ENCODE peak calls at places on chromosomes 4 and X, in five cellular contexts. R, W, U, Z and X are unnamed samples.

GRCh38 chr4:102527695-102528094 is 26.5 kb downstream of the NFKB1 start:
- DNase-seq in R (no peak), W (no peak), U (no peak), Z (no peak), X (no peak)

GRCh38 chr4:165518658-165519057 is 139.8 kb downstream of the CPE start:
- DNase-seq in R (no peak), W (no peak), U (no peak), Z (no peak), X (no peak)

GRCh38 chr4:6104541-6105130 is 86.4 kb upstream of the C4orf50 start:
- DNase-seq in R (no peak), W (no peak), U (no peak), Z (no peak), X (peak; percentile 56)

GRCh38 chr4:5804656-5805055 is 88.2 kb downstream of the CRMP1 start:
- DNase-seq in R (no peak), W (no peak), U (no peak), Z (no peak), X (no peak)

GRCh38 chrX:54288277-54288676 is 69.6 kb downstream of the WNK3 start:
- DNase-seq in R (no peak), W (no peak), U (no peak), Z (no peak), X (no peak)

GRCh38 chrX:9884031-9884779 is 83.0 kb upstream of the CLDN34 start:
- DNase-seq in R (no peak), W (no peak), U (no peak), Z (no peak), X (no peak)

GRCh38 chr4:69697536-69697935 is 44.5 kb upstream of the UGT2A1 start:
- DNase-seq in R (no peak), W (no peak), U (no peak), Z (no peak), X (no peak)

GRCh38 chr4:86640469-86640868 is 46.4 kb downstream of the PTPN13 start:
- DNase-seq in R (no peak), W (no peak), U (no peak), Z (no peak), X (no peak)

GRCh38 chr4:80489798-80490197 is 154.3 kb downstream of the CFAP299 start:
- DNase-seq in R (no peak), W (no peak), U (no peak), Z (no peak), X (no peak)

GRCh38 chr4:138078264-138078663 is 163.9 kb downstream of the SLC7A11 start:
- DNase-seq in R (no peak), W (no peak), U (no peak), Z (no peak), X (no peak)

GRCh38 chrX:134418317-134419113 is 41.5 kb upstream of the HPRT1 start:
- DNase-seq in R (no peak), W (no peak), U (no peak), Z (no peak), X (no peak)

GRCh38 chr4:98162696-98163095 is 19.4 kb upstream of the STPG2 start:
- DNase-seq in R (no peak), W (no peak), U (no peak), Z (no peak), X (no peak)

GRCh38 chr4:108350332-108350731 is 181.6 kb upstream of the LEF1 start:
- DNase-seq in R (no peak), W (no peak), U (peak; percentile 73), Z (peak; percentile 44), X (no peak)

GRCh38 chrX:15600071-15600470 is 689 bp downstream of the ACE2 start:
- DNase-seq in R (no peak), W (no peak), U (no peak), Z (peak; percentile 15), X (no peak)

GRCh38 chr4:22072726-22073125 is 124.2 kb upstream of the KCNIP4 start:
- DNase-seq in R (no peak), W (no peak), U (no peak), Z (no peak), X (no peak)

GRCh38 chr4:168713193-168713592 is 216.3 kb downstream of the PALLD start:
- DNase-seq in R (no peak), W (no peak), U (no peak), Z (no peak), X (no peak)

GRCh38 chrX:70422886-70423336 is at the start of gene GDPD2:
- DNase-seq in R (no peak), W (no peak), U (no peak), Z (peak; percentile 89), X (no peak)

GRCh38 chr4:70508801-70509200 is 9.6 kb upstream of the AMTN start:
- DNase-seq in R (no peak), W (no peak), U (no peak), Z (no peak), X (no peak)

GRCh38 chrX:44244008-44244407 is 99.5 kb downstream of the EFHC2 start:
- DNase-seq in R (no peak), W (no peak), U (no peak), Z (peak; percentile 28), X (no peak)

GRCh38 chrX:49184294-49185061 is 1.7 kb downstream of the PRICKLE3 start:
- DNase-seq in R (peak; percentile 69), W (peak; percentile 92), U (peak; percentile 92), Z (peak; percentile 97), X (peak; percentile 95)

GRCh38 chrX:49187526-49187925 is 1.4 kb upstream of the PRICKLE3 start:
- DNase-seq in R (no peak), W (no peak), U (no peak), Z (peak; percentile 38), X (no peak)

GRCh38 chrX:49185062-49185394 is 1.1 kb downstream of the PRICKLE3 start:
- DNase-seq in R (no peak), W (no peak), U (no peak), Z (no peak), X (no peak)

GRCh38 chrX:49187028-49187394 is 838 bp upstream of the PRICKLE3 start:
- DNase-seq in R (no peak), W (no peak), U (no peak), Z (no peak), X (no peak)

GRCh38 chrX:49186125-49187027 is at the start of gene PRICKLE3:
- DNase-seq in R (peak; percentile 60), W (peak; percentile 82), U (peak; percentile 96), Z (peak; percentile 87), X (peak; percentile 89)
- H3K4me3 ChIP-seq in R (peak within 1 kb of the TSS; percentile 63), W (peak within 1 kb of the TSS; percentile 58), U (peak within 1 kb of the TSS; percentile 22), Z (peak within 1 kb of the TSS; percentile 55), X (peak within 1 kb of the TSS; percentile 56)

DNA sequence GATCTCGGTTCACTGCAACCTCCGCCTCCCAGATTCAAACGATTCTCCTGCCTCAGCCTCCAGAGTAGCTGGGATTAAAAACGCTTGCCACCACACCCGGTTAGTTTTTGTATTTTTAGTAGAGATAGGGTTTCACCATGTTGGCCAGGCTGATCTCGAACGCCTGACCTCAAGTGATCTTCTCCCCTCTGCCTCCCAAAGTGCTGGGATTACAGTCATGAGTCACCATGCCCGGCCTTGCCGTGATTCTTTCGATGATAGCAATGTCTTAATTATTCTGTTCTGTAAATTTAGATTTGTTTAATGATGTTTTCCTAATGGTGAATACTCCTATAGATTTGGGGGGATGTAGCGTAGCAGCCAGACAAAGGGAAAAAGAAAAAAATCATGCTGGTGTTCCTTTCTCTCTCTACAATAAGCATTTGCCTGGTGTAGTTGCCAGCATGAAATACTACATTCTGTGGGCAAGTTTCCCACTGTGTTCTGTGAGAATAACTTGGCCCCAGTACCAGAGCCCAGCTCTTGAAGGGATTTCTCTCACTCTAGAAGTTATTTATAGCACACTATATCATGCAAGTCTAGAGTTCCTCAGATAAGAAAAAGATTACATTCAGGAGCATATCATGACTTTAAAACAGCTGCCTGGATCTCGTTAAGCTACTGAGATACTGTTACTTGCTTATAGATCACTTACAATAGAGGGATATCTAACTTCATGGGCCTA is 15.4 kb downstream of the NIPAL1 start:
- DNase-seq in R (no peak), W (peak; percentile 36), U (no peak), Z (no peak), X (no peak)
- H3K27ac ChIP-seq in R (no peak overlapping the region), W (peak overlapping the region; percentile 31), U (no peak overlapping the region), Z (no peak overlapping the region), X (no peak overlapping the region)

DNA sequence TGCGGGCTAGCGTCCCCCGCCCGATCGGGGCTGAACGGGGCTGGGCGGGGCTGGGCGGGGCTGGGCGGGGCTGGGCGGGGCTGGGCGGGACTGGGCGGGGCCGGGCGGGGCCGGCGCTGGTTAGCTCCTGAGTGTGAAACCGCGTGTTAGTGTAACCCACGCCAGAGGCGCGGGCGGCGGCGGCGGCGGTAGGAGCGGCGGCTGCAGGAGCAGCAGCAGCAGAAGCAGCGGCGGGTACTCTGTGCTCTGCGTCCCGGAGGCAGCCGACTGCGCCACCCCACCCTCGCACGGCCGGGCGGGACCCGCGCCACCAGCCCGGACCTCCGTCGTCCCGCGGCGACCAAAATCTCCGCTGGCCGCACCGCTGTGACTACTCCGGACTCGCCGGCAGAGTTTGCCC is 128.1 kb downstream of the LAS1L start:
- DNase-seq in R (no peak), W (no peak), U (peak; percentile 64), Z (peak; percentile 2), X (no peak)
- H3K4me3 ChIP-seq in R (no peak overlapping the region), W (peak overlapping the region; percentile 32), U (no peak overlapping the region), Z (no peak overlapping the region), X (peak overlapping the region; percentile 37)

DNA sequence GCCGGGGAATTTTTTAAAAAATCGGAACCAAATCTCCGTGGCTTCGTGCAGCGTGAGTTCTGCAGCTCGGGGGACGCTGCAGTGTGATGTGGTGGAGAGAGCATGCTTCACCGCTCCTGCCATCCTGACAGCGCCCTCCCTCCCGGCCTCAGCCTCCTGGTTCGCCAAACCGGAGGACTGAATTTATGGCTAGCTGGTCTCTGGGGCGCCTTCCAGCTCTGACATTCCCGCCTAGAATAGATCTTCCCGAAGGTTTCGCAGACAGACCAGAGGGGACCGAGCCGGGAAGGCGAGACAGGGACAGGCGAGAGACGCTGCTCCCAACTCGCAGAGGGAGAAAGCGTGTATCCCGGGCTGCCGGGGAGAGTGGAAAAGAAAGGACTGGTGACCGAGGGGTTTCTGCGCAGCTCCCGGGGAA is 25.9 kb downstream of the HOPX start:
- DNase-seq in R (no peak), W (peak; percentile 12), U (no peak), Z (peak; percentile 57), X (no peak)
- H3K27ac ChIP-seq in R (no peak overlapping the region), W (peak overlapping the region; percentile 47), U (no peak overlapping the region), Z (no peak overlapping the region), X (peak overlapping the region; percentile 88)

GRCh38 chr4:173524218-173525117 is 5.6 kb downstream of the HAND2 start:
- DNase-seq in R (no peak), W (no peak), U (no peak), Z (no peak), X (no peak)
- H3K4me3 ChIP-seq in R (no peak overlapping the region), W (peak overlapping the region; percentile 90), U (no peak overlapping the region), Z (no peak overlapping the region), X (peak overlapping the region; percentile 55)

GRCh38 chr4:24973471-24974251 is 57.1 kb downstream of the LGI2 start:
- DNase-seq in R (peak; percentile 14), W (no peak), U (peak; percentile 93), Z (no peak), X (no peak)
- H3K27ac ChIP-seq in R (peak overlapping the region; percentile 47), W (peak overlapping the region; percentile 22), U (peak overlapping the region; percentile 79), Z (no peak overlapping the region), X (no peak overlapping the region)

GRCh38 chr4:35883108-35883507 is 361.2 kb downstream of the ARAP2 start:
- DNase-seq in R (no peak), W (no peak), U (no peak), Z (no peak), X (no peak)

DNA sequence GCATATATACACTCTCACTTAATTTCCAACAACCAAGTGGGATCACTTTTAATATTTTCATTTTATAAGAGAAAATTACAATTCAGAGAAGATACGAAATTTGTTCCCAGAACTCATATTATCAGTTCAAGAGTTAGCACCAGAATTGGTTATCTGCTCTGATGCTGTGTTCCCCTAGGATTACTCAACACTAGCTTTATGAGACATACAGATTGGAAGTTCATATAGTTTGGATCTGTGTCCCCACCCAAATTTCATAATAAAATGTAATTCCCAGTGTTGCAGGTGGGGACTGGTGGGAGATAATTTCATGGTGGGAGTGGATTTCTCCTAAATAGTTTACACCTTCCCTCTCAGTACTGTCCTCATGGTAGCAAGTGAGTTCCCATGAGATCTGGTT is 359.2 kb downstream of the ARAP2 start:
- DNase-seq in R (no peak), W (no peak), U (no peak), Z (no peak), X (no peak)
- H3K4me3 ChIP-seq in R (no peak overlapping the region), W (no peak overlapping the region), U (no peak overlapping the region), Z (no peak overlapping the region), X (no peak overlapping the region)